ENCODE peak calls at places on chromosome X, in six cellular contexts. Q is fibroblast of lung, Z is left ventricle myocardium inferior, O is gastrocnemius medialis, A is Panc1, D is WERI-Rb-1. R is an unnamed sample. For H3K9me3, the result is how much of the 10 kb centered on the place peaks cover.

GRCh38 chrX:112646651-112647050 is 33.1 kb downstream of the LHFPL1 start:
- DNase-seq in O (no peak), D (no peak), Q (no peak), Z (no peak), A (no peak), R (no peak)

GRCh38 chrX:119672252-119672825 is 20.6 kb downstream of the SEPTIN6 start:
- DNase-seq in A (no peak), Z (no peak), Q (peak), D (no peak), O (no peak), R (no peak)

GRCh38 chrX:109312757-109313156 is 169.1 kb downstream of the GUCY2F start:
- DNase-seq in Q (no peak), D (no peak), A (no peak), Z (no peak), O (no peak), R (no peak)

GRCh38 chrX:136635235-136635634 is 12.7 kb upstream of the CD40LG start:
- DNase-seq in D (no peak), O (no peak), A (no peak), Z (no peak), Q (no peak), R (peak)

GRCh38 chrX:20947411-20947912 is 426.8 kb upstream of the CNKSR2 start:
- DNase-seq in Z (no peak), D (no peak), A (no peak), O (no peak), Q (no peak), R (no peak)

GRCh38 chrX:102659790-102660757 is 8.8 kb downstream of the GPRASP1 start:
- DNase-seq in Q (peak), O (peak), Z (peak), A (peak), D (peak), R (peak)

GRCh38 chrX:108322243-108322642 is 116.0 kb downstream of the COL4A6 start:
- DNase-seq in O (no peak), D (no peak), Q (no peak), Z (no peak), A (no peak), R (no peak)

GRCh38 chrX:110258552-110258951 is 59.3 kb downstream of the AMMECR1 start:
- DNase-seq in D (no peak), Q (peak), O (no peak), Z (no peak), A (no peak), R (no peak)

GRCh38 chrX:5402461-5402860 is 826.2 kb downstream of the NLGN4X start:
- DNase-seq in A (no peak), Q (no peak), Z (no peak), O (no peak), D (no peak), R (no peak)

GRCh38 chrX:46044486-46044885 is 500.7 kb downstream of the ZNF674 start:
- DNase-seq in Q (no peak), A (no peak), D (no peak), O (no peak), Z (no peak), R (no peak)

GRCh38 chrX:115023139-115023538 is 5.7 kb upstream of the IL13RA2 start:
- DNase-seq in A (no peak), Z (no peak), D (no peak), O (no peak), Q (peak), R (no peak)

GRCh38 chrX:10414872-10415703 is 205.3 kb downstream of the MID1 start:
- DNase-seq in Q (peak), D (no peak), O (no peak), A (no peak), Z (no peak), R (no peak)

GRCh38 chrX:16804923-16805464 is 18.7 kb downstream of the TXLNG start:
- DNase-seq in D (no peak), Q (no peak), Z (no peak), A (no peak), O (no peak), R (no peak)

GRCh38 chrX:103396186-103396585 is 19.8 kb downstream of the BEX3 start:
- DNase-seq in Z (no peak), D (no peak), Q (no peak), O (no peak), A (no peak), R (no peak)

GRCh38 chrX:102599950-102600579 is 750 bp downstream of the ARMCX5 start:
- DNase-seq in O (no peak), D (no peak), A (no peak), Z (no peak), Q (peak), R (no peak)

GRCh38 chrX:108270280-108270679 is 167.9 kb downstream of the COL4A6 start:
- DNase-seq in Q (no peak), Z (no peak), O (no peak), D (no peak), A (no peak), R (no peak)

GRCh38 chrX:44937606-44938005 is 64.6 kb downstream of the KDM6A start:
- DNase-seq in A (no peak), D (no peak), O (no peak), Q (no peak), Z (no peak), R (no peak)

GRCh38 chrX:133654801-133655200 is 239.5 kb upstream of the GPC4 start:
- DNase-seq in Z (no peak), A (no peak), Q (peak), D (no peak), O (no peak), R (no peak)

GRCh38 chrX:153642655-153643430 is 4.2 kb upstream of the DUSP9 start:
- DNase-seq in Z (no peak), Q (no peak), O (no peak), A (no peak), D (peak), R (no peak)

GRCh38 chrX:42241421-42241820 is 318.1 kb upstream of the CASK start:
- DNase-seq in Q (no peak), D (no peak), Z (no peak), O (no peak), A (no peak), R (no peak)

GRCh38 chrX:150213481-150214030 is 149.6 kb upstream of the MAMLD1 start:
- DNase-seq in D (no peak), A (no peak), Z (no peak), O (no peak), Q (no peak), R (no peak)

GRCh38 chrX:433771-434170 is 47.1 kb upstream of the PPP2R3B start:
- DNase-seq in Z (no peak), O (no peak), D (no peak), Q (no peak), A (no peak), R (no peak)

DNA sequence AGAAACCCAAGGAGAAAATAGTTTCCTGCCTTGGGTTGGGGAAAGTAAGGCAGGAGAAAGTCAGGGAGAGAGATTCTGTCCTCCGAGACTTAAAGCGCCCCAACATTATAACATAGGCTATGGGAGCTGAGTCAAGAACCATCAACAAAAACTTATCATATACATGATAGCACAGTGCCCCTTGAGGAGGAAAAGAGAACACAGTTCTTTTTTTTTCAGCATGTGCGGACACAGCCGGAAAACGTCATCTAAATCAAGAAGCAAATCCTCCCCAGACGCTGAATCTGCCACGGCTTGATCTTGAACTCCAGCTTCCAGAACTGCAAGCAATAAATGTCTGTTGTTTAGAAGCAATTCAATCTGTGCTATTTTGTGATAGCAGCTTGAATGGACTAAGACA is 549.6 kb upstream of the PRKX start:
- DNase-seq in Z (no peak), A (no peak), Q (no peak), D (no peak), O (no peak), R (no peak)
- H3K4me3 ChIP-seq in Z (no peak), A (no peak), Q (no peak), D (no peak), O (no peak), R (no peak)

GRCh38 chrX:129953334-129953648 is 29.1 kb upstream of the BCORL1 start:
- DNase-seq in A (no peak), D (no peak), Z (no peak), Q (no peak), O (no peak), R (no peak)
- H3K27ac ChIP-seq in A (no peak), D (no peak), Z (no peak), Q (no peak), O (no peak), R (peak)

DNA sequence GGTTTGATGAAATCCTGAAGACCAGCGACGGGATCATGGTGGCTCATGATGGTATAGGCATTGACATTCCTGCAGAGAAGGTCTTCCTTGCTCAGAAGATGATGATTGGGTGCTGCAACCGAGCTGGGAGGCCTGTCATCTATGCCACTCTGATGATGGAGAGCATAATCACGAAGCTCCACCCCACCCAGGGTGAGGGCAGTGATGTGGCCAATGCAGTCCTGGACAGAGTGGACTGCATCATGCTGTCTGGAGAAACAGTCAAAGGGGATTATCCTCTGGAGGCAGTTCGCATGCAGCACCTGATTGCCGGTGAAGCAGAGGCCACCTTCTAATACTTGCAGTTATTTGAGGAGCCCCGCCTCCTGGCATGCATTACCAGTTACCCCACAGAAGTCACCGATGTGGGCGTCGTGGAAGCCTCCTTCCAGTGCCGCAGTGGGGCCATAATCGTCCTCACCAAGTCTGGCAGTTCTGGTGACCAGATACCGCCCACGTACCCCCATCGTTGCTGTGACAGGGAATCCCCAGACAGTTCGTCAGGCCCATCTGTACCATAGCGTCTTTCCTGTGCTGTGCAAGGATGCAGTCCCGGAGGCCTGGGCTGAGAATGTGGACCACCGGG is 140.1 kb downstream of the EDA2R start:
- DNase-seq in D (no peak), O (no peak), Z (no peak), A (no peak), Q (no peak), R (no peak)
- H3K9me3 ChIP-seq in D (under half), O (under half), Z (under half), A (under half), Q (under half), R (under half)

GRCh38 chrX:130343411-130343810 is 3.7 kb downstream of the SLC25A14 start:
- DNase-seq in Z (no peak), O (no peak), A (no peak), Q (no peak), D (no peak), R (no peak)

GRCh38 chrX:130339408-130340222 is at the start of gene SLC25A14:
- DNase-seq in O (peak), A (peak), Z (peak), D (peak), Q (peak), R (peak)

GRCh38 chrX:130336531-130336930 is 3.2 kb upstream of the SLC25A14 start:
- DNase-seq in Q (no peak), O (no peak), Z (no peak), D (no peak), A (no peak), R (no peak)

DNA sequence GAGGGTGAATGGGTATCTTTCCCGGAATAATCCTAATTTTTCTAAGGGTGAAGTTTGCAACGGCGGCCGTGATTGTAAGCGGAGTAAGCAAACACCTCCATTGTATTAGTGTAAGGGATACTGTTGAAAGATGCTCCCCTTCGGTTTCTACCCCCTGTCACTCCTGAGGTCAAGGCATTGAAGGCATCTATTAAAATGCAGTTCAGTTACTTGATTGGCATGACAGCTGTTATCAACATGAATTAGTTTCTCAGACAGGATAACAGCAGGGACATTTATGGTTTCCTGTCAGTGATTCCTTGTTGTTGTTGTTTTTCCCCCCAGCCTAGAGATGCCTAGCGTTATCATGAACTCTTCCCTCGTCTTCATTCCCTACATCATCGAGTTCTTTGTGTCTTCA is 552 bp downstream of the SLC25A14 start:
- DNase-seq in Q (no peak), O (no peak), D (no peak), Z (no peak), A (no peak), R (no peak)
- H3K4me3 ChIP-seq in Q (peak), O (peak), D (peak), Z (peak), A (peak), R (peak)

DNA sequence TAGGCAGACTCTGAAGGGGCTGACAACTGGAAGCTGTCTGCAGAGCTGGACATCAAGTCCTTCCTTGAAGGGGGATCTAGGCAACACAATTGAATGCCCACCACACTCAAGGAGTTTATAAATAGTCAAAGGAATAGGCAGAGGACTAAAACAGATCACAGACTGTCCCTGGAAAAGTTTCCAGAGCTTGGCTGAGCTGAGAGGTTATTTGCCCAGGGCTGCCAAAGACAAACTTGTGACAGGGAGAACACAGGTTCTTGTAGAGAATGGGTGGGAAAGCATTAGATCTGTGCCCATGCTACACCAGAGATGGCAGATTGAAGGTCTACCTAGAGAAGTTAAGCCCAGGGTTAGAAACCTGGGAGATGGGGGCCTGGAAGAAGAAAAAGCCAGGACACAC is 344.6 kb downstream of the MID1IP1 start:
- DNase-seq in Q (no peak), A (no peak), D (no peak), O (no peak), Z (no peak), R (no peak)
- H3K27ac ChIP-seq in Q (no peak), A (no peak), D (no peak), O (no peak), Z (no peak), R (no peak)

DNA sequence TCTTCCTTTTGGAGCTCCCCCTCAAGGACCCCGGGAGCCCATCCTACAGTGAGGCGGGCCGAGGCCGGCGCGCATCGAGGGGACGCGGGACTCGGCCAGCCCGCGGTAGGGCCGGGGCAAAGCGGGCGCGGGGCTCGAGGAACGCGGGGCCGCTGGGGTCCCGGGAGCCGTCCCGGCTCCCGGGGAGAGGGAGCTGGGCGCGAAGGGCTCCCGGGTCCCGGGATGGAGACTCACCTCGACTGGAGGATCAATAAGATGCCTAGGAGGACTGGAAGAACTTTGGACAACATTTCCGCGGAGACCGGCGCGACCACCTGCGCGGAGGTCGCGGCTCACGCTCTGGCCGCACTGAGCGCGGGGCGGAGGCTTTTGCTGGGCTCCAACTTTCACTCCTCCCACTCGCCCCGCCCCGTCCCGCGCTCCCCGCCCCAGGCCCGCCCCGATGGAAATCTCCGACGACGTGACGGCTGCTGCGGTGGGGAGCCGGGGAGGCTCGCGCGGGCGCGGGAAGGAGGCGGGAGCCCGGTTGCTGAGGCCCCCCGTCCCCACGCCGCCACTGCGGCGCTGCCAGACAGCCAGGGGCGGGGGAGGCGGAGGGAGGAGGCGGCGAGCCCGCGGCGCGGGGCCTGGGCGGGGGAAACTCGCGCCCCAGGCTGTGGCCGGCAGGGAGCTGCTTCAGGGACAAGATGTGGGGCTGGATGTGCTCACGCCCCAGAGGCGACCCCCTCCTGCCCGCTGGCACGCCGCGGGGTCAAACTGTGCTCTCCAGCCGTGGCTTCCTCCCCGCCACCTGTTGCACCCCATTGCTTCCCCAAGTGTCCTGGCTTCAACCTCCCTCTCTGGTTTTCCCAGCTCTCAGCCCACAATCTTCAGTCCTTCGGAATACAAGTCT is at the start of gene GABRE:
- DNase-seq in Z (peak), D (peak), A (no peak), O (no peak), Q (no peak), R (no peak)
- H3K9me3 ChIP-seq in Z (under half), D (under half), A (under half), O (under half), Q (under half), R (under half)

R was measured in CD4-positive, alpha-beta memory T cell.